ENCODE peak calls at places on chromosomes 5 and 9, in five cellular contexts. O is GM06990, B is cardiac muscle cell, T is astrocyte of the spinal cord, V is GM13976. I is an unnamed sample.

GRCh38 chr9:111798786-111799185 is 4.0 kb upstream of the SHOC1 start:
- DNase-seq in O (no peak), B (peak; percentile 25), T (peak; percentile 30), V (no peak), I (no peak)

GRCh38 chr5:164798110-164798509 is 1292.7 kb downstream of the MAT2B start:
- DNase-seq in O (no peak), B (no peak), T (no peak), V (no peak), I (no peak)

GRCh38 chr9:129392093-129392541 is 214.1 kb upstream of the IER5L start:
- DNase-seq in O (no peak), B (no peak), T (no peak), V (no peak), I (no peak)

GRCh38 chr9:13555989-13556500 is 276.6 kb upstream of the MPDZ start:
- DNase-seq in O (no peak), B (no peak), T (no peak), V (no peak), I (no peak)

GRCh38 chr9:97934321-97935115 is 3.5 kb downstream of the HEMGN start:
- DNase-seq in O (no peak), B (no peak), T (no peak), V (no peak), I (no peak)

GRCh38 chr9:106106396-106106795 is 412.1 kb downstream of the TMEM38B start:
- DNase-seq in O (no peak), B (no peak), T (no peak), V (no peak), I (no peak)

GRCh38 chr5:79697222-79698164 is 7.9 kb downstream of the CMYA5 start:
- DNase-seq in O (peak; percentile 18), B (peak; percentile 92), T (no peak), V (peak; percentile 45), I (no peak)

GRCh38 chr9:87562530-87562929 is 64.9 kb downstream of the DAPK1 start:
- DNase-seq in O (no peak), B (no peak), T (no peak), V (no peak), I (no peak)

GRCh38 chr9:85173967-85174366 is 504.4 kb downstream of the NTRK2 start:
- DNase-seq in O (no peak), B (no peak), T (no peak), V (no peak), I (no peak)

GRCh38 chr5:159951834-159952233 is 35.6 kb downstream of the ADRA1B start:
- DNase-seq in O (no peak), B (no peak), T (no peak), V (no peak), I (no peak)

DNA sequence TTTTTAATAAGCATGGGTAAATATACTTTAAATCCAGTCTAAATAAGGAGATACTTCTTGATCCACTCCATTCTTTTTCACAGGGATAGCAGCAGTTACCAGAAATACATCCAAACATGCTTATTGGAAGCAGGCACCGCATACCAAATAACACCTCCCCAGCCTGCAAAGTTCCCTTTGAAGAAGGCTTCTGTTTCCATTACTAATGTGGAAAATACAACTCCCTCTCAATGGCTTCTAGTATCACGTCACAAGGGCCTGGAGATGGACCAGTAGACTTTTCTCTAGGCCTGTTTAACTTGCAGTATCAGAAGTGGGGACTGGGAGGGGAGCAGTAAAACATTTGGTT is 20.8 kb downstream of the TMEM245 start:
- DNase-seq in O (no peak), B (no peak), T (no peak), V (no peak), I (no peak)
- TF ChIP-seq CTCF in O (no peak), B (no peak), T (no peak), V (no peak), I (no peak)

GRCh38 chr9:126365780-126366179 is 39.2 kb downstream of the MVB12B start:
- DNase-seq in O (no peak), B (no peak), T (no peak), V (no peak), I (no peak)
- TF ChIP-seq CTCF in O (no peak), B (no peak), T (no peak), V (no peak), I (no peak)

GRCh38 chr5:141604318-141604717 is 14.5 kb downstream of the DIAPH1 start:
- DNase-seq in O (no peak), B (peak; percentile 89), T (peak; percentile 87), V (no peak), I (no peak)

GRCh38 chr5:141608046-141608445 is 10.8 kb downstream of the DIAPH1 start:
- DNase-seq in O (no peak), B (no peak), T (no peak), V (no peak), I (no peak)

GRCh38 chr5:141608557-141608956 is 10.2 kb downstream of the DIAPH1 start:
- DNase-seq in O (no peak), B (no peak), T (no peak), V (no peak), I (no peak)

GRCh38 chr5:141603912-141604311 is 14.9 kb downstream of the DIAPH1 start:
- DNase-seq in O (no peak), B (no peak), T (no peak), V (no peak), I (no peak)

DNA sequence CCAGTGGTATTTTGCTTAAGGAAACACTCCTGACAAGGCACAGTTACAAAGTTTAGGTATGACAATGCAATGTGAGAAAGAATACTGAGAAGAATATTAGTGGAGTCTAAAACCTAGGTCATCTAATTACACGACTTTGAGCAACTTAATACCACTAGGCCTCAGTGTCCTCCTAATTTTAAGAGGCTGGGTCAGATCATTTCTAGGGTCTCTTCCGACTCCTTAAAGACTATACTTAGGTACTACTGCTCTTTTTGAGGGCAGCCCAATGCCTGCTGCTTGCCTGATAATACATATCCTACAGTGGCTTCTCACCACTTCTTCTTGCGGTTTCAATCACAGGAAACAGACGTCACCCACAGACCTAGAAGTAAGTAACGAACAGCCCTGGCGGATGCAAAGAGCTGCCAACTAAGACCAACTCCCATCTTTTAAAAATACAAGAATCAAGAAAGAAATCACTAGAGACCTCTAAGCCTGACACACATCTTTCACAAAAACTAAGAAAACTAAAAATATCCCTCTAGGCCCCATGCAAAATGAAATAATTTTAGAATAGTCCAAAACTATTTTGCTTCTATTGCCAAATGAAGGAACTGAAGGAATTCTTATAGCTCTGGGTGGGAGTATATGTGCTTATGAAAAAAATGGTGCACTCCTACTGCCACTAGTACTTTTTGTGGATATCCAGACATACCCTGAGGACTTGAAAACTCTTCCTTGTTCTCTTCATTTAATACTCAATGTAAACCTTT is 13.1 kb downstream of the DIAPH1 start:
- DNase-seq in O (peak; percentile 71), B (peak; percentile 84), T (peak; percentile 38), V (peak; percentile 55), I (no peak)
- TF ChIP-seq CTCF in O (no peak), B (no peak), T (no peak), V (no peak), I (no peak)

GRCh38 chr5:176409765-176410164 is 6.6 kb downstream of the CLTB start:
- DNase-seq in O (no peak), B (no peak), T (no peak), V (no peak), I (no peak)

GRCh38 chr5:176413255-176413565 is 3.1 kb downstream of the CLTB start:
- DNase-seq in O (no peak), B (no peak), T (no peak), V (no peak), I (no peak)

GRCh38 chr5:176408590-176408989 is 7.7 kb downstream of the CLTB start:
- DNase-seq in O (no peak), B (no peak), T (no peak), V (no peak), I (no peak)

GRCh38 chr5:176412517-176413254 is 3.7 kb downstream of the CLTB start:
- DNase-seq in O (no peak), B (no peak), T (no peak), V (no peak), I (no peak)

DNA sequence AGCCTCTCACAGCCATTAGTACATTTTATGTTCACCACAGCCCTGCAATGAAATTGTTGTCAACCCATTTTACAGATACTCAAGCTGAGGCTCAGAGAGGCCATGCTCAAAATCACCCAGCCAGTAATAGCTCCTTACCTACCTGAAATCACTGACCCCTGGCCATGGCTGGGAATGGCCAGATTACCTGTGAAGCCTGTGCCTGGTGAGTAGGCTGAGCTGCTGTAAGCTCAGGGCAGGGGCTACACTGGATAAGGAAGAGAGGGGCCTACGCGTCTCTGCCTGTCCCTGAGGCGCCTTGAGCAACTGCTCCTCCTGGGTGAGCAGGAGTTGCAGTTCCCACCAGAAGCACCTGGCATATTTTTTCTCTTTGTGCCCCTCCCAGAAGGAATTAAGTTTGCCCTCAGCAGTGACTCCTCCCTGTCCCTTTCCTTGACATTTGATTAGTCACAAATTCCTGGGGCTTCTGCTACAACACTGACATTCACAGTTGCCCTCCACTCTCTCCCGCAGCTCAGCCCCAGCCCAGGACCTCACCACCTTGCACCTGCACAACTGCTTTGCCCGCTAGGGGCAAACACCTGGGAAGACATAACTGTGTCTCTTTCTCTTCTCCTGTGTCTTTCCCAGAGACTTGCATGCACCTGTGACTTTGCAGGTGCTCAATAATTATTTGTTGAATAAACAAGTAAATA is 5.7 kb downstream of the CLTB start:
- DNase-seq in O (no peak), B (no peak), T (no peak), V (no peak), I (no peak)
- TF ChIP-seq CTCF in O (no peak), B (no peak), T (no peak), V (no peak), I (no peak)

GRCh38 chr5:108341866-108342265 is 40.0 kb downstream of the FBXL17 start:
- DNase-seq in O (no peak), B (no peak), T (no peak), V (no peak), I (no peak)

GRCh38 chr5:108340131-108340530 is 41.8 kb downstream of the FBXL17 start:
- DNase-seq in O (no peak), B (no peak), T (no peak), V (no peak), I (no peak)

GRCh38 chr5:108344103-108344822 is 37.6 kb downstream of the FBXL17 start:
- DNase-seq in O (no peak), B (no peak), T (no peak), V (no peak), I (no peak)

GRCh38 chr5:108345541-108346171 is 36.2 kb downstream of the FBXL17 start:
- DNase-seq in O (peak; percentile 22), B (peak; percentile 71), T (peak; percentile 64), V (peak; percentile 18), I (no peak)
- TF ChIP-seq CTCF in O (peak; percentile 11), B (no peak), T (peak; percentile 14), V (no peak), I (peak; percentile 42)

GRCh38 chr9:117929873-117930272 is 225.7 kb downstream of the TLR4 start:
- DNase-seq in O (no peak), B (no peak), T (no peak), V (no peak), I (no peak)

GRCh38 chr9:117932585-117932984 is 228.4 kb downstream of the TLR4 start:
- DNase-seq in O (no peak), B (no peak), T (no peak), V (no peak), I (no peak)

GRCh38 chr9:117926031-117926655 is 221.9 kb downstream of the TLR4 start:
- DNase-seq in O (no peak), B (no peak), T (no peak), V (no peak), I (no peak)

GRCh38 chr9:117927354-117927753 is 223.2 kb downstream of the TLR4 start:
- DNase-seq in O (no peak), B (no peak), T (no peak), V (no peak), I (no peak)
- TF ChIP-seq CTCF in O (peak; percentile 67), B (no peak), T (no peak), V (no peak), I (no peak)

I was measured in mesothelial cell of epicardium.